ENCODE peak calls at places on chromosome 22, in six cellular contexts. G is GM23248, C is trophoblast cell, O is SK-N-SH, N is fibroblast of lung, R is hepatocyte. T is an unnamed sample.

GRCh38 chr22:39343259-39344045 is 6.3 kb upstream of the SYNGR1 start:
- DNase-seq in G (peak; percentile 77), C (peak; percentile 87), O (peak; percentile 59), N (peak; percentile 41), R (peak; percentile 85), T (no peak)

GRCh38 chr22:41968601-41969000 is 642 bp upstream of the SEPTIN3 start:
- DNase-seq in G (no peak), C (peak; percentile 42), O (peak; percentile 57), N (no peak), R (peak; percentile 18), T (no peak)

GRCh38 chr22:50143096-50143495 is 27.4 kb upstream of the PANX2 start:
- DNase-seq in G (no peak), C (no peak), O (no peak), N (no peak), R (no peak), T (no peak)

GRCh38 chr22:49207008-49207775 is 620.5 kb downstream of the BRD1 start:
- DNase-seq in G (no peak), C (no peak), O (no peak), N (no peak), R (no peak), T (no peak)

GRCh38 chr22:24977370-24978230 is 25.1 kb downstream of the KIAA1671 start:
- DNase-seq in G (no peak), C (peak; percentile 47), O (no peak), N (no peak), R (no peak), T (no peak)

GRCh38 chr22:41555325-41555724 is 5.5 kb upstream of the CSDC2 start:
- DNase-seq in G (no peak), C (no peak), O (no peak), N (no peak), R (no peak), T (no peak)

GRCh38 chr22:50183141-50183971 is 2.4 kb upstream of the TRABD start:
- DNase-seq in G (no peak), C (no peak), O (no peak), N (no peak), R (no peak), T (no peak)

GRCh38 chr22:36569999-36570398 is 41.0 kb upstream of the EIF3D start:
- DNase-seq in G (peak; percentile 68), C (peak; percentile 13), O (peak; percentile 76), N (peak; percentile 39), R (no peak), T (peak; percentile 2)

GRCh38 chr22:24153353-24153752 is 27.9 kb upstream of the SUSD2 start:
- DNase-seq in G (peak; percentile 31), C (no peak), O (no peak), N (peak; percentile 18), R (peak; percentile 45), T (no peak)

GRCh38 chr22:19035474-19036228 is 86.6 kb downstream of the DGCR2 start:
- DNase-seq in G (no peak), C (no peak), O (no peak), N (no peak), R (no peak), T (no peak)

GRCh38 chr22:24703101-24703500 is 71.4 kb downstream of the PIWIL3 start:
- DNase-seq in G (peak; percentile 24), C (no peak), O (no peak), N (peak; percentile 5), R (peak; percentile 56), T (no peak)

GRCh38 chr22:28247667-28248363 is 328.8 kb upstream of the PITPNB start:
- DNase-seq in G (peak; percentile 44), C (no peak), O (peak; percentile 46), N (peak; percentile 50), R (no peak), T (no peak)

GRCh38 chr22:35051791-35052190 is 14.2 kb upstream of the ISX start:
- DNase-seq in G (no peak), C (no peak), O (no peak), N (no peak), R (no peak), T (no peak)

GRCh38 chr22:32987081-32987631 is 71.0 kb downstream of the SYN3 start:
- DNase-seq in G (peak; percentile 37), C (peak; percentile 60), O (no peak), N (peak; percentile 93), R (no peak), T (peak; percentile 90)

GRCh38 chr22:22355233-22355834 is 110.7 kb downstream of the VPREB1 start:
- DNase-seq in G (no peak), C (no peak), O (no peak), N (no peak), R (no peak), T (no peak)

GRCh38 chr22:28799834-28800307 is 498 bp downstream of the XBP1 start:
- DNase-seq in G (peak; percentile 83), C (peak; percentile 68), O (peak; percentile 84), N (peak; percentile 55), R (peak; percentile 77), T (peak; percentile 25)

GRCh38 chr22:43992331-43992821 is 31.7 kb upstream of the PARVB start:
- DNase-seq in G (peak; percentile 97), C (no peak), O (peak; percentile 33), N (peak; percentile 72), R (no peak), T (peak; percentile 59)

GRCh38 chr22:33519140-33519973 is 400.9 kb downstream of the LARGE1 start:
- DNase-seq in G (peak; percentile 84), C (peak; percentile 42), O (peak; percentile 69), N (peak; percentile 58), R (peak; percentile 79), T (peak; percentile 49)

GRCh38 chr22:46439576-46440465 is 97.6 kb downstream of the CELSR1 start:
- DNase-seq in G (no peak), C (no peak), O (no peak), N (no peak), R (no peak), T (no peak)

GRCh38 chr22:44776535-44777363 is 24.4 kb downstream of the ARHGAP8 start:
- DNase-seq in G (no peak), C (no peak), O (no peak), N (no peak), R (no peak), T (no peak)

GRCh38 chr22:19892249-19892879 is 37.7 kb upstream of the GNB1L start:
- DNase-seq in G (no peak), C (no peak), O (peak; percentile 79), N (peak; percentile 50), R (peak; percentile 43), T (peak; percentile 26)

GRCh38 chr22:35775339-35775738 is 57.7 kb downstream of the APOL5 start:
- DNase-seq in G (no peak), C (no peak), O (no peak), N (no peak), R (no peak), T (no peak)

GRCh38 chr22:45888221-45889092 is 88.5 kb downstream of the WNT7B start:
- DNase-seq in G (no peak), C (no peak), O (no peak), N (no peak), R (no peak), T (no peak)

GRCh38 chr22:39535831-39536449 is 3.4 kb upstream of the RPS19BP1 start:
- DNase-seq in G (no peak), C (no peak), O (no peak), N (no peak), R (no peak), T (no peak)

GRCh38 chr22:28112548-28113043 is 193.5 kb upstream of the PITPNB start:
- DNase-seq in G (peak; percentile 95), C (no peak), O (peak; percentile 47), N (peak; percentile 66), R (peak; percentile 46), T (peak; percentile 55)

GRCh38 chr22:20783300-20783673 is 9.4 kb downstream of the SERPIND1 start:
- DNase-seq in G (peak; percentile 4), C (no peak), O (no peak), N (no peak), R (no peak), T (no peak)

GRCh38 chr22:24481641-24482040 is 13.5 kb upstream of the UPB1 start:
- DNase-seq in G (no peak), C (no peak), O (no peak), N (no peak), R (no peak), T (no peak)

GRCh38 chr22:42202669-42203068 is 67.8 kb downstream of the TCF20 start:
- DNase-seq in G (no peak), C (no peak), O (no peak), N (peak; percentile 71), R (no peak), T (peak; percentile 57)

GRCh38 chr22:48945621-48946458 is 881.8 kb downstream of the BRD1 start:
- DNase-seq in G (no peak), C (no peak), O (no peak), N (no peak), R (no peak), T (no peak)

GRCh38 chr22:19516378-19517170 is 7.6 kb downstream of the CLDN5 start:
- DNase-seq in G (no peak), C (no peak), O (no peak), N (no peak), R (no peak), T (no peak)

GRCh38 chr22:35538801-35539321 is 1.8 kb upstream of the RASD2 start:
- DNase-seq in G (peak; percentile 57), C (peak; percentile 38), O (peak; percentile 65), N (no peak), R (no peak), T (no peak)

GRCh38 chr22:48753381-48753730 is 1074.3 kb downstream of the BRD1 start:
- DNase-seq in G (no peak), C (no peak), O (no peak), N (no peak), R (peak; percentile 3), T (no peak)

GRCh38 chr22:43592470-43592869 is 180.7 kb downstream of the MPPED1 start:
- DNase-seq in G (no peak), C (no peak), O (no peak), N (no peak), R (no peak), T (no peak)

DNA sequence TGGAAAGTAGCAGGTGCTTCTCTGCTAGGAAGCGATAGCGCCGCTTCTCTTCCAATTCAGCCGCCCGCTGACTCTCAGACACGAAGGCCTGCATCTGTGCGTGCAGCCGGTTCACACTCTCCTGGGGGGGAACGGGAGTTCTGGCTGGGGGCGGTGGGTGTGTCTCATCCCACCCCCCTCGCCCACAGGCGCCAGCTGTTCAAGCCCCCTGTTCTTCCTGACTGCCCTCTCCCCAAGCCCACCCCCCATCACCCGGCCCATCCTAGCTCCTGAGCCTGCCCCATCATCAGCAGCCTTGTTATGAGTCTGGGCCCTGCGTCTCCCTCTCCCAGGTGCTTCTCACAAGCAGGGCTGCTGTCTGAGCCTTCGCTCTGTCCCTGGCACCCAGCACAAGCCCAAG is 13.1 kb upstream of the SLC16A8 start:
- DNase-seq in G (no peak), C (no peak), O (no peak), N (no peak), R (no peak), T (no peak)
- H2AFZ ChIP-seq in G (no peak overlapping the region), C (no peak overlapping the region), O (no peak overlapping the region), N (no peak overlapping the region), R (no peak overlapping the region), T (no peak overlapping the region)

GRCh38 chr22:30609260-30610185 is 2.5 kb downstream of the TCN2 start:
- DNase-seq in G (peak; percentile 91), C (peak; percentile 35), O (no peak), N (peak; percentile 78), R (peak; percentile 85), T (peak; percentile 72)
- H3K4me1 ChIP-seq in G (peaks cover 23% of the 10 kb centered on the region), C (peaks cover 13% of the 10 kb centered on the region), O (peaks cover 15% of the 10 kb centered on the region), N (peaks cover 29% of the 10 kb centered on the region), R (peaks cover 39% of the 10 kb centered on the region), T (peaks cover 24% of the 10 kb centered on the region)

GRCh38 chr22:29873943-29874342 is 9.0 kb upstream of the MTMR3 start:
- DNase-seq in G (no peak), C (no peak), O (no peak), N (peak; percentile 8), R (no peak), T (no peak)
- H2AFZ ChIP-seq in G (no peak overlapping the region), C (no peak overlapping the region), O (no peak overlapping the region), N (no peak overlapping the region), R (no peak overlapping the region), T (no peak overlapping the region)

GRCh38 chr22:31246687-31247086 is 34.6 kb downstream of the LIMK2 start:
- DNase-seq in G (no peak), C (no peak), O (no peak), N (no peak), R (no peak), T (no peak)
- H3K4me1 ChIP-seq in G (peaks cover 44% of the 10 kb centered on the region), C (peaks cover 55% of the 10 kb centered on the region), O (peaks cover 27% of the 10 kb centered on the region), N (peaks cover 20% of the 10 kb centered on the region), R (peaks cover 57% of the 10 kb centered on the region), T (peaks cover 64% of the 10 kb centered on the region)

T was measured in astrocyte.